ENCODE peak calls at places on chromosomes 4 and X, in six cellular contexts. C is endothelial cell of umbilical vein, B is colonic mucosa, A is fibroblast of the aortic adventitia, I is IMR-90, M is HepG2. W is an unnamed sample.

GRCh38 chr4:7348946-7349900 is 85.5 kb downstream of the PSAPL1 start:
- DNase-seq in A (no peak), B (no peak), C (no peak), I (no peak), M (no peak), W (no peak)

GRCh38 chr4:110641218-110641617 is 18.3 kb upstream of the PITX2 start:
- DNase-seq in I (no peak), C (no peak), M (no peak), B (no peak), A (no peak), W (no peak)

GRCh38 chr4:182065255-182065654 is 177.9 kb upstream of the TENM3 start:
- DNase-seq in A (no peak), C (no peak), I (no peak), B (no peak), M (no peak), W (no peak)

GRCh38 chr4:3251691-3252479 is 2.9 kb downstream of the MSANTD1 start:
- DNase-seq in M (no peak), B (no peak), A (no peak), I (no peak), C (no peak), W (no peak)

GRCh38 chr4:107213410-107213809 is 177.3 kb upstream of the DKK2 start:
- DNase-seq in I (no peak), M (no peak), C (no peak), A (no peak), B (no peak), W (peak)

GRCh38 chrX:41245641-41246040 is 88.3 kb upstream of the DDX3X start:
- DNase-seq in B (no peak), C (no peak), A (no peak), I (no peak), M (no peak), W (no peak)

GRCh38 chr4:52659722-52660261 is 691 bp upstream of the USP46 start:
- DNase-seq in C (peak), A (peak), B (peak), M (peak), I (no peak), W (no peak)

GRCh38 chr4:150244600-150244999 is 166.4 kb downstream of the DCLK2 start:
- DNase-seq in I (peak), B (no peak), A (peak), C (no peak), M (no peak), W (peak)

GRCh38 chr4:18039113-18039512 is 17.6 kb upstream of the LCORL start:
- DNase-seq in C (no peak), I (peak), M (no peak), B (no peak), A (no peak), W (peak)

GRCh38 chrX:110944323-110944761 is 148.7 kb upstream of the CHRDL1 start:
- DNase-seq in C (no peak), B (no peak), M (no peak), A (no peak), I (no peak), W (no peak)
- H3K4me3 ChIP-seq in C (no peak), B (no peak), M (no peak), A (peak), I (no peak), W (peak)

GRCh38 chrX:152821145-152821765 is 9.3 kb downstream of the CETN2 start:
- DNase-seq in B (peak), A (peak), I (peak), C (peak), M (peak), W (peak)
- TF ChIP-seq CTCF in B (peak), A (peak), I (peak), C (peak), M (peak), W (peak)

DNA sequence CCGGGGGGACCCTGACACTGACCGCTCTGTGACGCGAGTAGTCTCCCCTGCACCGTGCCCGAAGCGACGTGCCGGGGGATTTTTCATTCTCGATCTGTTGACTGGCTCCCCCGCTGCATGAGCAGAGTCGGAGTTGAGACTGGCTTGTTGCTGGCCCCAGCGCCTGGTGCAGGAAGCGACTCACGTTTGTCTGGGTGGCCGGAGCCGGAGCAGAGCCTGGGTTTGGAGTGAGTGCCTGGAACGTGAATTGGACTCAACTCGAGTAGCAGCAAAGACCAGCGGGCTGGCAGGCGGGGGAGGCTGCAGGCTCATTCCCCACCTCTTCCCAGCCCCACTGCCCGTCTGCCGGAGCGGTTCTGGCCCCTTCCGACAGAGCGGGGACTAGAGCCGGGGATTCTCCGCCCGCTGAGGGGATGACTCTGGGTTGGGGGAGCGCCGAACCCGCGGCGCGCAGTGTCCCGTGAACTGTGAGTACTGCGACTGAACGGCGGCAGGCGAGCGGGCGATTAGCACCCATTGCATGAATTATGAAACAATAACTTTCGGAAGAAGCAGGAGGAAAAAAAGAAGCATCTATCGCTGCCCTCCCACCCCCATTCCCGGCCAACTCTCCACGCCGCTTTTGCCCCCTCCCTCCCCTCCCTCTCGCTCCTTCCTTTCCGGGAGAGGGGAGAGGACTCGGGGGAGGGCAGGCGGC is 635 bp downstream of the PCDH7 start:
- DNase-seq in I (peak), C (peak), A (peak), M (no peak), B (peak), W (peak)
- H3K4me3 ChIP-seq in I (peak), C (peak), A (peak), M (no peak), B (peak), W (peak)

GRCh38 chr4:139760558-139760957 is 94.9 kb downstream of the MGST2 start:
- DNase-seq in I (no peak), A (no peak), B (no peak), M (no peak), C (no peak), W (no peak)
- TF ChIP-seq CTCF in I (no peak), A (no peak), B (no peak), M (no peak), C (no peak), W (no peak)

W was measured in fibroblast of mammary gland.